ENCODE peak calls at places on chromosomes 1 and 21, in six cellular contexts. V is ELF-1; P is GM04504; W is NCI-H2081; L is Peyer's patch; U is stimulated activated CD8-positive, alpha-beta memory T cell treated with anti-CD3 and anti-CD28 coated beads, Interleukin-4, amount 100 ng/mL, for 4 hours. Z is an unnamed sample.

GRCh38 chr1:192861860-192862259 is 53.0 kb downstream of the RGS2 start:
- DNase-seq in V (no peak), P (no peak), W (no peak), L (no peak), U (no peak), Z (no peak)

GRCh38 chr1:1014896-1015681 is 1.8 kb downstream of the ISG15 start:
- DNase-seq in V (no peak), P (no peak), W (no peak), L (no peak), U (no peak), Z (no peak)

GRCh38 chr1:109883248-109883955 is 27.2 kb upstream of the CSF1 start:
- DNase-seq in V (no peak), P (no peak), W (no peak), L (no peak), U (no peak), Z (peak; percentile 33)

GRCh38 chr1:12188115-12188514 is 21.3 kb downstream of the TNFRSF1B start:
- DNase-seq in V (no peak), P (no peak), W (no peak), L (no peak), U (no peak), Z (no peak)

GRCh38 chr1:94580367-94581115 is 39.0 kb upstream of the F3 start:
- DNase-seq in V (no peak), P (no peak), W (no peak), L (no peak), U (no peak), Z (no peak)

GRCh38 chr1:193060938-193061337 is 1.5 kb downstream of the RO60 start:
- DNase-seq in V (no peak), P (no peak), W (no peak), L (no peak), U (no peak), Z (no peak)

GRCh38 chr1:40078512-40079333 is 18.3 kb downstream of the PPT1 start:
- DNase-seq in V (peak; percentile 88), P (peak; percentile 24), W (peak; percentile 59), L (peak; percentile 69), U (peak; percentile 17), Z (no peak)

GRCh38 chr1:172990598-172991215 is 60.0 kb downstream of the TNFSF18 start:
- DNase-seq in V (no peak), P (no peak), W (no peak), L (no peak), U (no peak), Z (no peak)

GRCh38 chr1:12657060-12657866 is 13.4 kb downstream of the AADACL4 start:
- DNase-seq in V (no peak), P (no peak), W (no peak), L (no peak), U (no peak), Z (no peak)

GRCh38 chr1:165161130-165161529 is 195.4 kb downstream of the LMX1A start:
- DNase-seq in V (no peak), P (no peak), W (no peak), L (no peak), U (no peak), Z (no peak)

GRCh38 chr1:201016211-201016651 is 7.3 kb downstream of the KIF21B start:
- DNase-seq in V (peak; percentile 25), P (no peak), W (peak; percentile 76), L (no peak), U (no peak), Z (no peak)

GRCh38 chr1:54744696-54745095 is 19.6 kb downstream of the PARS2 start:
- DNase-seq in V (no peak), P (no peak), W (no peak), L (no peak), U (no peak), Z (no peak)

GRCh38 chr1:192485692-192486436 is 89.7 kb upstream of the RGS1 start:
- DNase-seq in V (no peak), P (peak; percentile 95), W (no peak), L (peak; percentile 58), U (no peak), Z (peak; percentile 80)

GRCh38 chr1:16198444-16199156 is 13.9 kb downstream of the ARHGEF19 start:
- DNase-seq in V (no peak), P (no peak), W (no peak), L (no peak), U (no peak), Z (no peak)

GRCh38 chr1:199170711-199171110 is 531.9 kb downstream of the PTPRC start:
- DNase-seq in V (no peak), P (no peak), W (no peak), L (no peak), U (no peak), Z (no peak)

GRCh38 chr21:40333731-40334130 is 466.5 kb downstream of the PCP4 start:
- DNase-seq in V (no peak), P (no peak), W (no peak), L (no peak), U (no peak), Z (no peak)

GRCh38 chr1:63575340-63575826 is 17.8 kb upstream of the PGM1 start:
- DNase-seq in V (no peak), P (peak; percentile 12), W (no peak), L (no peak), U (no peak), Z (no peak)

GRCh38 chr1:97832490-97832889 is 88.3 kb downstream of the DPYD start:
- DNase-seq in V (no peak), P (peak; percentile 26), W (peak; percentile 52), L (no peak), U (no peak), Z (no peak)

GRCh38 chr1:168467452-168467851 is 76.3 kb downstream of the XCL2 start:
- DNase-seq in V (no peak), P (no peak), W (no peak), L (no peak), U (no peak), Z (no peak)

GRCh38 chr1:13584876-13585598 is 1.4 kb downstream of the PDPN start:
- DNase-seq in V (no peak), P (no peak), W (no peak), L (no peak), U (no peak), Z (no peak)

GRCh38 chr1:53378061-53378460 is 50.2 kb upstream of the LRP8 start:
- DNase-seq in V (no peak), P (no peak), W (no peak), L (peak; percentile 18), U (no peak), Z (no peak)

GRCh38 chr1:8690253-8690525 is 127.3 kb downstream of the RERE start:
- DNase-seq in V (no peak), P (no peak), W (no peak), L (no peak), U (no peak), Z (no peak)

GRCh38 chr1:87644500-87645245 is 316.0 kb downstream of the LMO4 start:
- DNase-seq in V (no peak), P (peak; percentile 36), W (no peak), L (no peak), U (no peak), Z (no peak)

GRCh38 chr1:224700915-224701531 is 84.9 kb downstream of the CNIH3 start:
- DNase-seq in V (peak; percentile 74), P (no peak), W (no peak), L (no peak), U (no peak), Z (no peak)

GRCh38 chr1:115077984-115078330 is 11.3 kb downstream of the TSPAN2 start:
- DNase-seq in V (no peak), P (no peak), W (no peak), L (no peak), U (no peak), Z (no peak)